ENCODE peak calls at places on chromosome 13, in nine cellular contexts. S is fibroblast of lung; W is GM12891; C is activated CD4-positive, alpha-beta T cell treated with anti-CD3 and anti-CD28 coated beads for 36 hours; F is activated B cell treated with CpG ODN at 0.5 μM for 24 hours; T is posterior vena cava; Y is NCI-H1092; L is NCI-H345; Z is GM03348. E is an unnamed sample.

GRCh38 chr13:81487151-81487550 is 1146.2 kb upstream of the SPRY2 start:
- DNase-seq in L (peak), W (no peak), S (no peak), Z (no peak), C (no peak), T (no peak), F (no peak), Y (peak), E (no peak)

GRCh38 chr13:98025480-98026025 is 72.1 kb downstream of the IPO5 start:
- DNase-seq in L (no peak), W (no peak), Z (no peak), S (no peak), T (no peak), C (no peak), Y (no peak), F (no peak), E (no peak)

GRCh38 chr13:98443329-98443728 is 133.6 kb downstream of the STK24 start:
- DNase-seq in S (peak), Z (peak), T (no peak), W (no peak), L (no peak), C (no peak), Y (no peak), F (no peak), E (no peak)

GRCh38 chr13:28718186-28718537 is 608 bp downstream of the SLC46A3 start:
- DNase-seq in C (no peak), Z (peak), W (no peak), T (no peak), S (peak), L (no peak), F (no peak), Y (no peak), E (no peak)

GRCh38 chr13:71368301-71368700 is 498.7 kb downstream of the DACH1 start:
- DNase-seq in C (no peak), W (no peak), L (no peak), Z (no peak), F (no peak), T (no peak), Y (no peak), S (no peak), E (no peak)

GRCh38 chr13:25111557-25111956 is 15.6 kb downstream of the PABPC3 start:
- DNase-seq in L (no peak), Y (no peak), S (peak), Z (no peak), W (no peak), C (no peak), T (no peak), F (no peak), E (no peak)

GRCh38 chr13:98089246-98089645 is 53.6 kb upstream of the FARP1 start:
- DNase-seq in Z (peak), F (no peak), Y (no peak), C (no peak), S (peak), T (no peak), W (no peak), L (no peak), E (no peak)

GRCh38 chr13:48096670-48097069 is 1.8 kb upstream of the MED4 start:
- DNase-seq in W (no peak), L (no peak), Y (no peak), Z (no peak), C (no peak), F (no peak), T (no peak), S (no peak), E (no peak)